ENCODE peak calls at places on chromosome 5, in ten cellular contexts. One of them, this sample, is unnamed.

GRCh38 chr5:38555354-38556114 is 912 bp downstream of the LIFR start:
- DNase-seq in activated naive CD8-positive, alpha-beta T cell treated with anti-CD3 and anti-CD28 coated beads, Interleukin-2, amount 50 U/mL, for 24 hours: no peak
- DNase-seq in GM12865: no peak
- DNase-seq in CD4-positive, alpha-beta T cell: no peak
- DNase-seq in posterior cingulate gyrus: no peak
- DNase-seq in caudate nucleus: no peak
- DNase-seq in sigmoid colon: no peak
- DNase-seq in NCI-H2081: peak
- DNase-seq in fibroblast of mammary gland: no peak
- DNase-seq in EL: no peak
- DNase-seq in this sample: no peak

GRCh38 chr5:12902611-12903010 is 998.4 kb upstream of the CTNND2 start:
- DNase-seq in activated naive CD8-positive, alpha-beta T cell treated with anti-CD3 and anti-CD28 coated beads, Interleukin-2, amount 50 U/mL, for 24 hours: no peak
- DNase-seq in GM12865: no peak
- DNase-seq in CD4-positive, alpha-beta T cell: no peak
- DNase-seq in posterior cingulate gyrus: no peak
- DNase-seq in caudate nucleus: no peak
- DNase-seq in sigmoid colon: no peak
- DNase-seq in NCI-H2081: no peak
- DNase-seq in fibroblast of mammary gland: no peak
- DNase-seq in EL: no peak
- DNase-seq in this sample: no peak

GRCh38 chr5:139690385-139691274 is 42.5 kb downstream of the CXXC5 start:
- DNase-seq in activated naive CD8-positive, alpha-beta T cell treated with anti-CD3 and anti-CD28 coated beads, Interleukin-2, amount 50 U/mL, for 24 hours: no peak
- DNase-seq in GM12865: no peak
- DNase-seq in CD4-positive, alpha-beta T cell: no peak
- DNase-seq in posterior cingulate gyrus: no peak
- DNase-seq in caudate nucleus: peak
- DNase-seq in sigmoid colon: no peak
- DNase-seq in NCI-H2081: no peak
- DNase-seq in fibroblast of mammary gland: peak
- DNase-seq in EL: peak
- DNase-seq in this sample: no peak

GRCh38 chr5:43120720-43121564 is at the start of gene ZNF131:
- DNase-seq in activated naive CD8-positive, alpha-beta T cell treated with anti-CD3 and anti-CD28 coated beads, Interleukin-2, amount 50 U/mL, for 24 hours: peak
- DNase-seq in GM12865: peak
- DNase-seq in CD4-positive, alpha-beta T cell: peak
- DNase-seq in posterior cingulate gyrus: peak
- DNase-seq in caudate nucleus: peak
- DNase-seq in sigmoid colon: peak
- DNase-seq in NCI-H2081: peak
- DNase-seq in fibroblast of mammary gland: peak
- DNase-seq in EL: peak
- DNase-seq in this sample: peak

GRCh38 chr5:83077662-83078261 is 415 bp downstream of the XRCC4 start:
- DNase-seq in activated naive CD8-positive, alpha-beta T cell treated with anti-CD3 and anti-CD28 coated beads, Interleukin-2, amount 50 U/mL, for 24 hours: peak
- DNase-seq in GM12865: peak
- DNase-seq in CD4-positive, alpha-beta T cell: no peak
- DNase-seq in posterior cingulate gyrus: no peak
- DNase-seq in caudate nucleus: peak
- DNase-seq in sigmoid colon: no peak
- DNase-seq in NCI-H2081: no peak
- DNase-seq in fibroblast of mammary gland: peak
- DNase-seq in EL: peak
- DNase-seq in this sample: peak

GRCh38 chr5:141022384-141022783 is 28.8 kb upstream of the PCDHB1 start:
- DNase-seq in activated naive CD8-positive, alpha-beta T cell treated with anti-CD3 and anti-CD28 coated beads, Interleukin-2, amount 50 U/mL, for 24 hours: no peak
- DNase-seq in GM12865: no peak
- DNase-seq in CD4-positive, alpha-beta T cell: no peak
- DNase-seq in posterior cingulate gyrus: no peak
- DNase-seq in caudate nucleus: no peak
- DNase-seq in sigmoid colon: no peak
- DNase-seq in NCI-H2081: no peak
- DNase-seq in fibroblast of mammary gland: no peak
- DNase-seq in EL: no peak
- DNase-seq in this sample: no peak

GRCh38 chr5:55226027-55226933 is 835 bp downstream of the MCIDAS start:
- DNase-seq in activated naive CD8-positive, alpha-beta T cell treated with anti-CD3 and anti-CD28 coated beads, Interleukin-2, amount 50 U/mL, for 24 hours: peak
- DNase-seq in GM12865: peak
- DNase-seq in CD4-positive, alpha-beta T cell: peak
- DNase-seq in posterior cingulate gyrus: peak
- DNase-seq in caudate nucleus: peak
- DNase-seq in sigmoid colon: no peak
- DNase-seq in NCI-H2081: peak
- DNase-seq in fibroblast of mammary gland: peak
- DNase-seq in EL: peak
- DNase-seq in this sample: no peak

GRCh38 chr5:54644226-54644625 is 126.7 kb downstream of the SNX18 start:
- DNase-seq in activated naive CD8-positive, alpha-beta T cell treated with anti-CD3 and anti-CD28 coated beads, Interleukin-2, amount 50 U/mL, for 24 hours: no peak
- DNase-seq in GM12865: no peak
- DNase-seq in CD4-positive, alpha-beta T cell: no peak
- DNase-seq in posterior cingulate gyrus: no peak
- DNase-seq in caudate nucleus: no peak
- DNase-seq in sigmoid colon: no peak
- DNase-seq in NCI-H2081: no peak
- DNase-seq in fibroblast of mammary gland: peak
- DNase-seq in EL: peak
- DNase-seq in this sample: no peak

GRCh38 chr5:57621624-57622023 is 139.0 kb upstream of the ACTBL2 start:
- DNase-seq in activated naive CD8-positive, alpha-beta T cell treated with anti-CD3 and anti-CD28 coated beads, Interleukin-2, amount 50 U/mL, for 24 hours: no peak
- DNase-seq in GM12865: no peak
- DNase-seq in CD4-positive, alpha-beta T cell: no peak
- DNase-seq in posterior cingulate gyrus: no peak
- DNase-seq in caudate nucleus: no peak
- DNase-seq in sigmoid colon: no peak
- DNase-seq in NCI-H2081: no peak
- DNase-seq in fibroblast of mammary gland: no peak
- DNase-seq in EL: no peak
- DNase-seq in this sample: no peak

GRCh38 chr5:108251350-108251749 is 130.5 kb downstream of the FBXL17 start:
- DNase-seq in activated naive CD8-positive, alpha-beta T cell treated with anti-CD3 and anti-CD28 coated beads, Interleukin-2, amount 50 U/mL, for 24 hours: no peak
- DNase-seq in GM12865: no peak
- DNase-seq in CD4-positive, alpha-beta T cell: no peak
- DNase-seq in posterior cingulate gyrus: no peak
- DNase-seq in caudate nucleus: no peak
- DNase-seq in sigmoid colon: no peak
- DNase-seq in NCI-H2081: no peak
- DNase-seq in fibroblast of mammary gland: no peak
- DNase-seq in EL: no peak
- DNase-seq in this sample: no peak

GRCh38 chr5:180900178-180900577 is 1.2 kb downstream of the BTNL8 start:
- DNase-seq in activated naive CD8-positive, alpha-beta T cell treated with anti-CD3 and anti-CD28 coated beads, Interleukin-2, amount 50 U/mL, for 24 hours: no peak
- DNase-seq in GM12865: no peak
- DNase-seq in CD4-positive, alpha-beta T cell: no peak
- DNase-seq in posterior cingulate gyrus: no peak
- DNase-seq in caudate nucleus: no peak
- DNase-seq in sigmoid colon: no peak
- DNase-seq in NCI-H2081: no peak
- DNase-seq in fibroblast of mammary gland: no peak
- DNase-seq in EL: no peak
- DNase-seq in this sample: no peak

GRCh38 chr5:134245101-134245604 is 19.3 kb upstream of the PPP2CA start:
- DNase-seq in activated naive CD8-positive, alpha-beta T cell treated with anti-CD3 and anti-CD28 coated beads, Interleukin-2, amount 50 U/mL, for 24 hours: no peak
- DNase-seq in GM12865: no peak
- DNase-seq in CD4-positive, alpha-beta T cell: no peak
- DNase-seq in posterior cingulate gyrus: no peak
- DNase-seq in caudate nucleus: no peak
- DNase-seq in sigmoid colon: no peak
- DNase-seq in NCI-H2081: peak
- DNase-seq in fibroblast of mammary gland: peak
- DNase-seq in EL: peak
- DNase-seq in this sample: no peak

GRCh38 chr5:58405175-58405574 is 54.7 kb downstream of the PLK2 start:
- DNase-seq in activated naive CD8-positive, alpha-beta T cell treated with anti-CD3 and anti-CD28 coated beads, Interleukin-2, amount 50 U/mL, for 24 hours: no peak
- DNase-seq in GM12865: no peak
- DNase-seq in CD4-positive, alpha-beta T cell: no peak
- DNase-seq in posterior cingulate gyrus: no peak
- DNase-seq in caudate nucleus: no peak
- DNase-seq in sigmoid colon: no peak
- DNase-seq in NCI-H2081: no peak
- DNase-seq in fibroblast of mammary gland: no peak
- DNase-seq in EL: no peak
- DNase-seq in this sample: no peak

GRCh38 chr5:113487779-113488644 is at the start of gene MCC:
- DNase-seq in activated naive CD8-positive, alpha-beta T cell treated with anti-CD3 and anti-CD28 coated beads, Interleukin-2, amount 50 U/mL, for 24 hours: peak
- DNase-seq in GM12865: no peak
- DNase-seq in CD4-positive, alpha-beta T cell: peak
- DNase-seq in posterior cingulate gyrus: peak
- DNase-seq in caudate nucleus: peak
- DNase-seq in sigmoid colon: peak
- DNase-seq in NCI-H2081: peak
- DNase-seq in fibroblast of mammary gland: peak
- DNase-seq in EL: peak
- DNase-seq in this sample: no peak

GRCh38 chr5:54148062-54148461 is 162.3 kb downstream of the ARL15 start:
- DNase-seq in activated naive CD8-positive, alpha-beta T cell treated with anti-CD3 and anti-CD28 coated beads, Interleukin-2, amount 50 U/mL, for 24 hours: no peak
- DNase-seq in GM12865: no peak
- DNase-seq in CD4-positive, alpha-beta T cell: no peak
- DNase-seq in posterior cingulate gyrus: no peak
- DNase-seq in caudate nucleus: no peak
- DNase-seq in sigmoid colon: no peak
- DNase-seq in NCI-H2081: no peak
- DNase-seq in fibroblast of mammary gland: peak
- DNase-seq in EL: no peak
- DNase-seq in this sample: no peak

GRCh38 chr5:165325201-165325600 is 1819.8 kb downstream of the MAT2B start:
- DNase-seq in activated naive CD8-positive, alpha-beta T cell treated with anti-CD3 and anti-CD28 coated beads, Interleukin-2, amount 50 U/mL, for 24 hours: no peak
- DNase-seq in GM12865: no peak
- DNase-seq in CD4-positive, alpha-beta T cell: no peak
- DNase-seq in posterior cingulate gyrus: no peak
- DNase-seq in caudate nucleus: no peak
- DNase-seq in sigmoid colon: no peak
- DNase-seq in NCI-H2081: no peak
- DNase-seq in fibroblast of mammary gland: peak
- DNase-seq in EL: no peak
- DNase-seq in this sample: no peak